ENCODE peak calls at places on chromosomes 11 and 22, in four cellular contexts. One of them, this sample, is unnamed.

GRCh38 chr22:41746563-41747400 is 47.5 kb downstream of the MEI1 start:
- DNase-seq in fibroblast of lung: peak; percentile 81
- DNase-seq in right lobe of liver: peak; percentile 72
- DNase-seq in omental fat pad: peak; percentile 39
- DNase-seq in this sample: peak; percentile 51

GRCh38 chr11:11065396-11065795 is 207.5 kb upstream of the ZBED5 start:
- DNase-seq in fibroblast of lung: no peak
- DNase-seq in right lobe of liver: no peak
- DNase-seq in omental fat pad: no peak
- DNase-seq in this sample: no peak

GRCh38 chr11:57659669-57660068 is 2.1 kb downstream of the CLP1 start:
- DNase-seq in fibroblast of lung: no peak
- DNase-seq in right lobe of liver: no peak
- DNase-seq in omental fat pad: no peak
- DNase-seq in this sample: no peak

GRCh38 chr22:27634043-27634442 is 167.5 kb downstream of the MN1 start:
- DNase-seq in fibroblast of lung: no peak
- DNase-seq in right lobe of liver: no peak
- DNase-seq in omental fat pad: no peak
- DNase-seq in this sample: no peak

GRCh38 chr11:2120359-2121100 is 18.7 kb downstream of the IGF2 start:
- DNase-seq in fibroblast of lung: no peak
- DNase-seq in right lobe of liver: peak; percentile 49
- DNase-seq in omental fat pad: no peak
- DNase-seq in this sample: no peak

GRCh38 chr11:73217131-73217809 is 811 bp upstream of the P2RY2 start:
- DNase-seq in fibroblast of lung: no peak
- DNase-seq in right lobe of liver: no peak
- DNase-seq in omental fat pad: no peak
- DNase-seq in this sample: no peak

GRCh38 chr22:28819253-28820096 is 19.1 kb upstream of the XBP1 start:
- DNase-seq in fibroblast of lung: no peak
- DNase-seq in right lobe of liver: peak; percentile 90
- DNase-seq in omental fat pad: no peak
- DNase-seq in this sample: no peak

GRCh38 chr22:36463783-36464184 is 17.7 kb downstream of the TXN2 start:
- DNase-seq in fibroblast of lung: no peak
- DNase-seq in right lobe of liver: no peak
- DNase-seq in omental fat pad: no peak
- DNase-seq in this sample: peak; percentile 54

GRCh38 chr11:131957891-131958290 is 587.5 kb downstream of the NTM start:
- DNase-seq in fibroblast of lung: no peak
- DNase-seq in right lobe of liver: no peak
- DNase-seq in omental fat pad: no peak
- DNase-seq in this sample: no peak

GRCh38 chr11:14275081-14275480 is 83.9 kb downstream of the RRAS2 start:
- DNase-seq in fibroblast of lung: peak; percentile 37
- DNase-seq in right lobe of liver: no peak
- DNase-seq in omental fat pad: no peak
- DNase-seq in this sample: no peak

GRCh38 chr11:32213223-32213622 is 122.3 kb downstream of the RCN1 start:
- DNase-seq in fibroblast of lung: peak; percentile 12
- DNase-seq in right lobe of liver: no peak
- DNase-seq in omental fat pad: no peak
- DNase-seq in this sample: no peak

GRCh38 chr22:43222281-43222680 is 35.3 kb upstream of the TTLL12 start:
- DNase-seq in fibroblast of lung: no peak
- DNase-seq in right lobe of liver: no peak
- DNase-seq in omental fat pad: no peak
- DNase-seq in this sample: peak; percentile 66

GRCh38 chr11:58254936-58255335 is 13.1 kb downstream of the OR10W1 start:
- DNase-seq in fibroblast of lung: no peak
- DNase-seq in right lobe of liver: no peak
- DNase-seq in omental fat pad: no peak
- DNase-seq in this sample: no peak

GRCh38 chr11:33553486-33553885 is 147.1 kb downstream of the C11orf91 start:
- DNase-seq in fibroblast of lung: no peak
- DNase-seq in right lobe of liver: no peak
- DNase-seq in omental fat pad: no peak
- DNase-seq in this sample: no peak

GRCh38 chr22:43995057-43995685 is 28.9 kb upstream of the PARVB start:
- DNase-seq in fibroblast of lung: no peak
- DNase-seq in right lobe of liver: no peak
- DNase-seq in omental fat pad: no peak
- DNase-seq in this sample: no peak

GRCh38 chr11:46250071-46251052 is 27.1 kb upstream of the CREB3L1 start:
- DNase-seq in fibroblast of lung: peak; percentile 32
- DNase-seq in right lobe of liver: no peak
- DNase-seq in omental fat pad: no peak
- DNase-seq in this sample: no peak

GRCh38 chr11:796565-797299 is 1.3 kb downstream of the SLC25A22 start:
- DNase-seq in fibroblast of lung: no peak
- DNase-seq in right lobe of liver: peak; percentile 90
- DNase-seq in omental fat pad: no peak
- DNase-seq in this sample: no peak

GRCh38 chr22:27970596-27971220 is 51.7 kb upstream of the PITPNB start:
- DNase-seq in fibroblast of lung: peak; percentile 21
- DNase-seq in right lobe of liver: no peak
- DNase-seq in omental fat pad: no peak
- DNase-seq in this sample: no peak

GRCh38 chr11:70105369-70105754 is 27.2 kb downstream of the ANO1 start:
- DNase-seq in fibroblast of lung: no peak
- DNase-seq in right lobe of liver: no peak
- DNase-seq in omental fat pad: no peak
- DNase-seq in this sample: no peak

GRCh38 chr11:3905080-3905953 is 49.9 kb downstream of the STIM1 start:
- DNase-seq in fibroblast of lung: peak; percentile 76
- DNase-seq in right lobe of liver: no peak
- DNase-seq in omental fat pad: no peak
- DNase-seq in this sample: no peak

GRCh38 chr11:46895821-46896220 is 22.5 kb downstream of the LRP4 start:
- DNase-seq in fibroblast of lung: no peak
- DNase-seq in right lobe of liver: peak; percentile 89
- DNase-seq in omental fat pad: no peak
- DNase-seq in this sample: peak; percentile 80

GRCh38 chr22:27133951-27134664 is 476.7 kb downstream of the MIAT start:
- DNase-seq in fibroblast of lung: peak; percentile 81
- DNase-seq in right lobe of liver: no peak
- DNase-seq in omental fat pad: no peak
- DNase-seq in this sample: no peak

GRCh38 chr11:86486261-86487030 is 111.8 kb downstream of the CCDC81 start:
- DNase-seq in fibroblast of lung: no peak
- DNase-seq in right lobe of liver: no peak
- DNase-seq in omental fat pad: no peak
- DNase-seq in this sample: no peak

GRCh38 chr11:9664276-9665171 is 647 bp downstream of the SWAP70 start:
- DNase-seq in fibroblast of lung: peak; percentile 54
- DNase-seq in right lobe of liver: peak; percentile 60
- DNase-seq in omental fat pad: no peak
- DNase-seq in this sample: peak; percentile 32

GRCh38 chr22:35684270-35684700 is 33.4 kb upstream of the APOL5 start:
- DNase-seq in fibroblast of lung: peak; percentile 81
- DNase-seq in right lobe of liver: no peak
- DNase-seq in omental fat pad: no peak
- DNase-seq in this sample: no peak

GRCh38 chr22:39808087-39808486 is 85.5 kb downstream of the ENTHD1 start:
- DNase-seq in fibroblast of lung: peak; percentile 11
- DNase-seq in right lobe of liver: no peak
- DNase-seq in omental fat pad: no peak
- DNase-seq in this sample: no peak

GRCh38 chr11:125457814-125458343 is 38.2 kb downstream of the FEZ1 start:
- DNase-seq in fibroblast of lung: peak; percentile 76
- DNase-seq in right lobe of liver: no peak
- DNase-seq in omental fat pad: no peak
- DNase-seq in this sample: peak; percentile 72

GRCh38 chr22:49406879-49407587 is 420.6 kb downstream of the BRD1 start:
- DNase-seq in fibroblast of lung: no peak
- DNase-seq in right lobe of liver: no peak
- DNase-seq in omental fat pad: no peak
- DNase-seq in this sample: no peak

GRCh38 chr11:2930705-2931415 is 1.6 kb upstream of the PHLDA2 start:
- DNase-seq in fibroblast of lung: peak; percentile 28
- DNase-seq in right lobe of liver: peak; percentile 91
- DNase-seq in omental fat pad: no peak
- DNase-seq in this sample: peak; percentile 51

GRCh38 chr11:64343740-64344133 is 3.7 kb downstream of the CCDC88B start:
- DNase-seq in fibroblast of lung: no peak
- DNase-seq in right lobe of liver: peak; percentile 58
- DNase-seq in omental fat pad: no peak
- DNase-seq in this sample: no peak

GRCh38 chr11:23473782-23474181 is 613.5 kb upstream of the CCDC179 start:
- DNase-seq in fibroblast of lung: no peak
- DNase-seq in right lobe of liver: no peak
- DNase-seq in omental fat pad: no peak
- DNase-seq in this sample: no peak

GRCh38 chr11:72583177-72583553 is 91.1 kb downstream of the PDE2A start:
- DNase-seq in fibroblast of lung: no peak
- DNase-seq in right lobe of liver: peak; percentile 16
- DNase-seq in omental fat pad: no peak
- DNase-seq in this sample: no peak

GRCh38 chr11:18669211-18669593 is 29.4 kb upstream of the TMEM86A start:
- DNase-seq in fibroblast of lung: no peak
- DNase-seq in right lobe of liver: no peak
- DNase-seq in omental fat pad: no peak
- DNase-seq in this sample: no peak

GRCh38 chr11:62984451-62984991 is at the start of gene SLC22A6:
- DNase-seq in fibroblast of lung: no peak
- DNase-seq in right lobe of liver: no peak
- DNase-seq in omental fat pad: no peak
- DNase-seq in this sample: no peak

GRCh38 chr11:28518825-28519224 is 410.6 kb downstream of the METTL15 start:
- DNase-seq in fibroblast of lung: no peak
- DNase-seq in right lobe of liver: no peak
- DNase-seq in omental fat pad: no peak
- DNase-seq in this sample: no peak

GRCh38 chr11:28517621-28518020 is 409.4 kb downstream of the METTL15 start:
- DNase-seq in fibroblast of lung: no peak
- DNase-seq in right lobe of liver: no peak
- DNase-seq in omental fat pad: no peak
- DNase-seq in this sample: no peak

GRCh38 chr11:28524098-28524497 is 415.9 kb downstream of the METTL15 start:
- DNase-seq in fibroblast of lung: no peak
- DNase-seq in right lobe of liver: no peak
- DNase-seq in omental fat pad: no peak
- DNase-seq in this sample: no peak

GRCh38 chr11:28520291-28520690 is 412.1 kb downstream of the METTL15 start:
- DNase-seq in fibroblast of lung: no peak
- DNase-seq in right lobe of liver: no peak
- DNase-seq in omental fat pad: no peak
- DNase-seq in this sample: no peak

GRCh38 chr11:28521075-28521474 is 412.9 kb downstream of the METTL15 start:
- DNase-seq in fibroblast of lung: peak; percentile 22
- DNase-seq in right lobe of liver: no peak
- DNase-seq in omental fat pad: no peak
- DNase-seq in this sample: no peak
- TF ChIP-seq CTCF in fibroblast of lung: no peak
- TF ChIP-seq CTCF in right lobe of liver: no peak
- TF ChIP-seq CTCF in omental fat pad: no peak
- TF ChIP-seq CTCF in this sample: no peak

GRCh38 chr11:122101625-122102291 is 14.3 kb downstream of the BLID start:
- DNase-seq in fibroblast of lung: peak; percentile 91
- DNase-seq in right lobe of liver: no peak
- DNase-seq in omental fat pad: peak; percentile 25
- DNase-seq in this sample: peak; percentile 50
- TF ChIP-seq CTCF in fibroblast of lung: peak; percentile 74
- TF ChIP-seq CTCF in right lobe of liver: peak; percentile 19
- TF ChIP-seq CTCF in omental fat pad: no peak
- TF ChIP-seq CTCF in this sample: peak; percentile 79

GRCh38 chr11:12121504-12121903 is 11.1 kb downstream of the MICAL2 start:
- DNase-seq in fibroblast of lung: no peak
- DNase-seq in right lobe of liver: no peak
- DNase-seq in omental fat pad: no peak
- DNase-seq in this sample: no peak

GRCh38 chr11:12120031-12121008 is 9.9 kb downstream of the MICAL2 start:
- DNase-seq in fibroblast of lung: no peak
- DNase-seq in right lobe of liver: no peak
- DNase-seq in omental fat pad: no peak
- DNase-seq in this sample: no peak

GRCh38 chr11:12119502-12119901 is 9.1 kb downstream of the MICAL2 start:
- DNase-seq in fibroblast of lung: no peak
- DNase-seq in right lobe of liver: no peak
- DNase-seq in omental fat pad: no peak
- DNase-seq in this sample: no peak

GRCh38 chr11:12122083-12122482 is 11.7 kb downstream of the MICAL2 start:
- DNase-seq in fibroblast of lung: no peak
- DNase-seq in right lobe of liver: no peak
- DNase-seq in omental fat pad: no peak
- DNase-seq in this sample: no peak

GRCh38 chr11:12121011-12121410 is 10.6 kb downstream of the MICAL2 start:
- DNase-seq in fibroblast of lung: no peak
- DNase-seq in right lobe of liver: no peak
- DNase-seq in omental fat pad: no peak
- DNase-seq in this sample: no peak
- TF ChIP-seq CTCF in fibroblast of lung: no peak
- TF ChIP-seq CTCF in right lobe of liver: no peak
- TF ChIP-seq CTCF in omental fat pad: no peak
- TF ChIP-seq CTCF in this sample: no peak

GRCh38 chr11:30206249-30206996 is 24.4 kb upstream of the FSHB start:
- DNase-seq in fibroblast of lung: no peak
- DNase-seq in right lobe of liver: no peak
- DNase-seq in omental fat pad: no peak
- DNase-seq in this sample: no peak
- TF ChIP-seq CTCF in fibroblast of lung: no peak
- TF ChIP-seq CTCF in right lobe of liver: no peak
- TF ChIP-seq CTCF in omental fat pad: no peak
- TF ChIP-seq CTCF in this sample: no peak

DNA sequence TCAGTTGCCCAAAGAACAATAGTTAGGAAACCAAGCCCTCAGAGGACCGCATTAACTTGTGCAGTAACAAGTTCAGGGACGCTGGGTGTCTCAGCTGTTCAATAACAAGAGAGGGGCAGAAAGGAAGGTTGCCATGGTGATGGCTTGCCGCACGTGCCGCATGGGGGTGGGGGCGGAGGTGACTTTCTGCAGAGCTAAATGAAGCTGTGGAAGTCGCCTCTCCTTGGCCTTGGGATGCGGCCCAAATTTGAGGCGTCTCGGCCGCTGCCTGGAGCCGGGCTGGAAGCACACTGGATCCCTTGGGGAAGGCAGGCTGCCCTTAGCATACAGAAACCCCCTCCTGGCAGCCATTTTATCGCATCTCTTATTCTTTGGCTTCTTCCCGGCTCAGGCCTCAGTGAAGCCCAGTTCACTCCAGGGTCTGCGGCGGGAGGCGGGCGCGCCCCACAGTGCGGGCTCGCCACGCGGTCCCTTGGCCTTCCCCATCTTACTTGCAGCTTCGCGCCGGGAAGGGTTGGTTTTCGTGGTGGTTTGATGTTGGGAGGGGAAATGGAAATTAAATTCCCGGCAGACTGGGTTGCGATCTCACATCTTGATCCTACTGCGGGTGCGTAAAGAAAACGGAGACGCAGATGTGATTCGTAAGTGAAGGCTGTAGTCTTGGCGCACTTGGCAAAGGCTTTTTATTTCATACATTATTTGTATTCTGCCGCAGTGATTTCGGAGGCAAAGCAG is 94.3 kb downstream of the SLC17A6 start:
- DNase-seq in fibroblast of lung: peak; percentile 62
- DNase-seq in right lobe of liver: no peak
- DNase-seq in omental fat pad: no peak
- DNase-seq in this sample: peak; percentile 40
- TF ChIP-seq CTCF in fibroblast of lung: no peak
- TF ChIP-seq CTCF in right lobe of liver: no peak
- TF ChIP-seq CTCF in omental fat pad: no peak
- TF ChIP-seq CTCF in this sample: no peak

GRCh38 chr11:111833524-111833923 is 37.9 kb downstream of the ALG9 start:
- DNase-seq in fibroblast of lung: no peak
- DNase-seq in right lobe of liver: no peak
- DNase-seq in omental fat pad: no peak
- DNase-seq in this sample: no peak
- TF ChIP-seq CTCF in fibroblast of lung: no peak
- TF ChIP-seq CTCF in right lobe of liver: peak; percentile 51
- TF ChIP-seq CTCF in omental fat pad: no peak
- TF ChIP-seq CTCF in this sample: peak; percentile 44